ENCODE peak calls at places on chromosomes 6 and 20, in seven cellular contexts. B is HepG2, W is K562, L is IMR-90, D is GM12878, G is SK-N-SH, S is H1. K is an unnamed sample.

GRCh38 chr6:30591008-30591407 is 19.8 kb downstream of the ABCF1 start:
- DNase-seq in B (no peak), W (peak), L (peak), D (no peak), G (no peak), S (no peak), K (no peak)

GRCh38 chr6:139979021-139979721 is 604.7 kb upstream of the CITED2 start:
- DNase-seq in B (no peak), W (no peak), L (no peak), D (no peak), G (no peak), S (no peak), K (no peak)

GRCh38 chr6:156425374-156425773 is 351.8 kb upstream of the ARID1B start:
- DNase-seq in B (no peak), W (no peak), L (peak), D (no peak), G (no peak), S (no peak), K (no peak)

GRCh38 chr20:1474817-1475603 is 8.4 kb upstream of the NSFL1C start:
- DNase-seq in B (no peak), W (no peak), L (no peak), D (no peak), G (no peak), S (no peak), K (peak)

GRCh38 chr6:120871416-120872261 is 462.6 kb downstream of the TBC1D32 start:
- DNase-seq in B (no peak), W (no peak), L (no peak), D (no peak), G (peak), S (no peak), K (no peak)

GRCh38 chr6:125271486-125272159 is 30.1 kb downstream of the HDDC2 start:
- DNase-seq in B (no peak), W (no peak), L (no peak), D (no peak), G (no peak), S (no peak), K (no peak)

GRCh38 chr6:133526436-133526835 is 285.3 kb downstream of the EYA4 start:
- DNase-seq in B (no peak), W (no peak), L (no peak), D (no peak), G (no peak), S (no peak), K (no peak)

GRCh38 chr6:50718058-50718457 is 4.7 kb downstream of the TFAP2D start:
- DNase-seq in B (no peak), W (no peak), L (no peak), D (no peak), G (no peak), S (no peak), K (no peak)

GRCh38 chr6:161217631-161218030 is 56.2 kb downstream of the AGPAT4 start:
- DNase-seq in B (no peak), W (no peak), L (no peak), D (no peak), G (no peak), S (no peak), K (no peak)

GRCh38 chr6:167013946-167014345 is 14.7 kb downstream of the CEP43 start:
- DNase-seq in B (no peak), W (no peak), L (no peak), D (no peak), G (no peak), S (no peak), K (no peak)

GRCh38 chr20:10247440-10247839 is 28.8 kb downstream of the SNAP25 start:
- DNase-seq in B (no peak), W (no peak), L (peak), D (no peak), G (no peak), S (no peak), K (no peak)

GRCh38 chr6:41896280-41896679 is 1.1 kb upstream of the USP49 start:
- DNase-seq in B (no peak), W (no peak), L (no peak), D (no peak), G (no peak), S (no peak), K (no peak)

GRCh38 chr6:108115598-108116058 is 41.1 kb upstream of the OSTM1 start:
- DNase-seq in B (peak), W (peak), L (peak), D (no peak), G (peak), S (no peak), K (peak)

GRCh38 chr6:30955367-30956042 is 14.7 kb downstream of the MUCL3 start:
- DNase-seq in B (no peak), W (peak), L (peak), D (peak), G (peak), S (peak), K (no peak)

GRCh38 chr6:113879186-113880096 is 22.3 kb downstream of the MARCKS start:
- DNase-seq in B (peak), W (peak), L (peak), D (peak), G (peak), S (no peak), K (peak)

GRCh38 chr6:19834858-19835257 is 2.3 kb upstream of the ID4 start:
- DNase-seq in B (no peak), W (no peak), L (no peak), D (no peak), G (no peak), S (no peak), K (no peak)

GRCh38 chr6:33692078-33692759 is 19.3 kb downstream of the UQCC2 start:
- DNase-seq in B (no peak), W (no peak), L (no peak), D (no peak), G (no peak), S (no peak), K (no peak)

GRCh38 chr20:22385602-22386299 is 198.6 kb downstream of the FOXA2 start:
- DNase-seq in B (peak), W (peak), L (no peak), D (no peak), G (no peak), S (no peak), K (peak)

GRCh38 chr6:14349507-14349906 is 231.9 kb downstream of the CD83 start:
- DNase-seq in B (no peak), W (no peak), L (no peak), D (no peak), G (no peak), S (no peak), K (no peak)

GRCh38 chr6:2546941-2547716 is 203.6 kb downstream of the MYLK4 start:
- DNase-seq in B (no peak), W (no peak), L (no peak), D (no peak), G (no peak), S (no peak), K (no peak)

GRCh38 chr6:162856885-162857284 is 129.1 kb downstream of the PACRG start:
- DNase-seq in B (peak), W (peak), L (peak), D (no peak), G (peak), S (peak), K (peak)

GRCh38 chr20:58583586-58583985 is 67.5 kb upstream of the STX16 start:
- DNase-seq in B (no peak), W (no peak), L (no peak), D (no peak), G (no peak), S (no peak), K (no peak)

GRCh38 chr6:1162367-1163275 is 149.3 kb upstream of the FOXQ1 start:
- DNase-seq in B (no peak), W (no peak), L (peak), D (no peak), G (no peak), S (no peak), K (no peak)

GRCh38 chr20:55348201-55348600 is 657.1 kb downstream of the CBLN4 start:
- DNase-seq in B (no peak), W (no peak), L (no peak), D (no peak), G (no peak), S (no peak), K (no peak)

GRCh38 chr6:108107102-108107501 is 32.6 kb upstream of the OSTM1 start:
- DNase-seq in B (no peak), W (no peak), L (no peak), D (no peak), G (no peak), S (no peak), K (no peak)

GRCh38 chr6:41517473-41517872 is 28.7 kb upstream of the FOXP4 start:
- DNase-seq in B (no peak), W (no peak), L (no peak), D (no peak), G (no peak), S (no peak), K (no peak)

GRCh38 chr6:117425431-117426153 is at the start of gene ROS1:
- DNase-seq in B (no peak), W (no peak), L (no peak), D (no peak), G (no peak), S (no peak), K (no peak)

GRCh38 chr20:44069203-44069931 is 117.6 kb downstream of the JPH2 start:
- DNase-seq in B (no peak), W (no peak), L (no peak), D (peak), G (no peak), S (no peak), K (no peak)

GRCh38 chr6:72218125-72218524 is 331.8 kb downstream of the RIMS1 start:
- DNase-seq in B (peak), W (peak), L (peak), D (no peak), G (peak), S (peak), K (peak)

GRCh38 chr6:26087284-26088115 is at the start of gene HFE:
- DNase-seq in B (peak), W (peak), L (peak), D (no peak), G (no peak), S (no peak), K (peak)
- H3K27ac ChIP-seq in B (peak), W (peak), L (peak), D (peak), G (no peak), S (no peak), K (peak)

GRCh38 chr6:115982453-115982852 is 78.2 kb downstream of the FRK start:
- DNase-seq in B (peak), W (no peak), L (no peak), D (no peak), G (no peak), S (no peak), K (peak)
- TF ChIP-seq RAD21 in B (no peak), W (no peak), L (no peak), D (no peak), G (no peak), S (no peak), K (no peak)

DNA sequence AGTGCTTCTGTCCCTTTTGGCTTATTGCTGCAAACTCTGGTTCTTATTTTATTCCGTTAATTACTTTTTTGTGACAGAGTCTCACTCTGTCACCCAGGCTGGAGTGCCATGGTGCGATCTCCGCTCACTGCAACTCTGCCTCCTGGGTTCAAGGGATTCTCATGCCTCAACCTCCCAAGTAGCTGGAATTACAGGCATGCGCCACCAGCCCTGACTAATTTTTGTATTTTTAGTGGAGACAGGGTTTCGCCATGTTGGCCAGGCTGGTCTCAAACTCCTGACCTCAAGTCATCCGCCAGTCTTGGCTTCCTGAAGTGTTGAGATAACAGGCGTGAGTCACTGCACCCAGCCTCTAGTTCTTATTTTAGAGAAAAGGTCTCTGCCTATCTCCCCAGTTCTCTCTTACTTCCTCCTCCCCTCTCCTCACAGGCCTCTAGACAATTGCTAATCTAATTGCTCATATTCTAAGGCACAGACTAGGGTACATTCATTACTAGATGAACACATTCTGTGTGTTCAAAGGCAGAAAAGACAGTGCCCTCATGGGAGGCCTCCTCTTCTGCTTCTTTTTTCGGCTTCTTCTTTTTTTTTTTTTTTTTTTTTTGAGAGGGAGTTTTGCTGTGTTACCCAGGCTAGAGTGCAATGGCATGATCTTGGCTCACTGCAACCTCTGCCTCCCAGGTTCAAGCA is 27.0 kb downstream of the EDEM2 start:
- DNase-seq in B (no peak), W (peak), L (peak), D (no peak), G (no peak), S (no peak), K (no peak)
- TF ChIP-seq USF2 in B (no peak), W (no peak), L (no peak), D (no peak), G (no peak), S (no peak), K (no peak)

GRCh38 chr6:63214816-63215215 is 3.5 kb downstream of the FKBP1C start:
- DNase-seq in B (peak), W (no peak), L (no peak), D (no peak), G (no peak), S (no peak), K (no peak)
- H3K27ac ChIP-seq in B (no peak), W (no peak), L (no peak), D (no peak), G (no peak), S (no peak), K (no peak)

GRCh38 chr6:136333824-136334464 is 44.3 kb upstream of the BCLAF1 start:
- DNase-seq in B (no peak), W (peak), L (no peak), D (no peak), G (no peak), S (no peak), K (no peak)
- TF ChIP-seq RAD21 in B (no peak), W (peak), L (no peak), D (no peak), G (no peak), S (no peak), K (no peak)

GRCh38 chr6:26216886-26217713 is 129.9 kb downstream of the HFE start:
- DNase-seq in B (peak), W (peak), L (peak), D (no peak), G (no peak), S (no peak), K (no peak)
- TF ChIP-seq USF2 in B (peak), W (peak), L (peak), D (no peak), G (peak), S (no peak), K (no peak)

GRCh38 chr6:149080511-149080910 is 237.0 kb upstream of the TAB2 start:
- DNase-seq in B (no peak), W (no peak), L (peak), D (no peak), G (no peak), S (no peak), K (no peak)
- H3K27ac ChIP-seq in B (no peak), W (no peak), L (peak), D (no peak), G (peak), S (no peak), K (peak)

GRCh38 chr20:4406627-4407026 is 315.1 kb upstream of the PRND start:
- DNase-seq in B (no peak), W (peak), L (peak), D (no peak), G (no peak), S (no peak), K (no peak)
- TF ChIP-seq RAD21 in B (no peak), W (no peak), L (peak), D (no peak), G (no peak), S (no peak), K (no peak)

GRCh38 chr6:16486661-16487060 is 248.3 kb downstream of the GMPR start:
- DNase-seq in B (no peak), W (no peak), L (no peak), D (no peak), G (no peak), S (no peak), K (no peak)
- TF ChIP-seq USF2 in B (no peak), W (no peak), L (no peak), D (no peak), G (no peak), S (no peak), K (no peak)

K was measured in A549.